ENCODE peak calls at places on chromosomes 7 and 10, in eight cellular contexts. One of them, this sample, is unnamed.

GRCh38 chr7:92987095-92987494 is 130.7 kb downstream of the SAMD9 start:
- DNase-seq in uterus: no peak
- DNase-seq in HepG2: no peak
- DNase-seq in AG04450: peak
- DNase-seq in psoas muscle: no peak
- DNase-seq in transverse colon: no peak
- DNase-seq in cardiac muscle cell: no peak
- DNase-seq in PC-3: no peak
- DNase-seq in this sample: no peak

GRCh38 chr7:10940748-10941358 is 32.8 kb upstream of the PHF14 start:
- DNase-seq in uterus: no peak
- DNase-seq in HepG2: no peak
- DNase-seq in AG04450: no peak
- DNase-seq in psoas muscle: no peak
- DNase-seq in transverse colon: peak
- DNase-seq in cardiac muscle cell: no peak
- DNase-seq in PC-3: peak
- DNase-seq in this sample: no peak

GRCh38 chr10:66239062-66239461 is 686.8 kb upstream of the LRRTM3 start:
- DNase-seq in uterus: no peak
- DNase-seq in HepG2: no peak
- DNase-seq in AG04450: no peak
- DNase-seq in psoas muscle: no peak
- DNase-seq in transverse colon: no peak
- DNase-seq in cardiac muscle cell: no peak
- DNase-seq in PC-3: no peak
- DNase-seq in this sample: no peak

GRCh38 chr10:3902054-3902808 is 117.2 kb upstream of the KLF6 start:
- DNase-seq in uterus: no peak
- DNase-seq in HepG2: peak
- DNase-seq in AG04450: no peak
- DNase-seq in psoas muscle: no peak
- DNase-seq in transverse colon: peak
- DNase-seq in cardiac muscle cell: peak
- DNase-seq in PC-3: peak
- DNase-seq in this sample: no peak

GRCh38 chr7:66352071-66352470 is 146.9 kb downstream of the TPST1 start:
- DNase-seq in uterus: no peak
- DNase-seq in HepG2: no peak
- DNase-seq in AG04450: no peak
- DNase-seq in psoas muscle: no peak
- DNase-seq in transverse colon: peak
- DNase-seq in cardiac muscle cell: no peak
- DNase-seq in PC-3: no peak
- DNase-seq in this sample: no peak

GRCh38 chr7:80002865-80003264 is 131.8 kb upstream of the GNAI1 start:
- DNase-seq in uterus: no peak
- DNase-seq in HepG2: no peak
- DNase-seq in AG04450: no peak
- DNase-seq in psoas muscle: no peak
- DNase-seq in transverse colon: no peak
- DNase-seq in cardiac muscle cell: no peak
- DNase-seq in PC-3: no peak
- DNase-seq in this sample: no peak

GRCh38 chr10:6987536-6987945 is 407.5 kb upstream of the PRKCQ start:
- DNase-seq in uterus: no peak
- DNase-seq in HepG2: no peak
- DNase-seq in AG04450: no peak
- DNase-seq in psoas muscle: no peak
- DNase-seq in transverse colon: no peak
- DNase-seq in cardiac muscle cell: peak
- DNase-seq in PC-3: no peak
- DNase-seq in this sample: no peak

GRCh38 chr7:141103847-141104429 is 30.1 kb downstream of the TMEM178B start:
- DNase-seq in uterus: no peak
- DNase-seq in HepG2: no peak
- DNase-seq in AG04450: no peak
- DNase-seq in psoas muscle: no peak
- DNase-seq in transverse colon: no peak
- DNase-seq in cardiac muscle cell: no peak
- DNase-seq in PC-3: no peak
- DNase-seq in this sample: no peak

DNA sequence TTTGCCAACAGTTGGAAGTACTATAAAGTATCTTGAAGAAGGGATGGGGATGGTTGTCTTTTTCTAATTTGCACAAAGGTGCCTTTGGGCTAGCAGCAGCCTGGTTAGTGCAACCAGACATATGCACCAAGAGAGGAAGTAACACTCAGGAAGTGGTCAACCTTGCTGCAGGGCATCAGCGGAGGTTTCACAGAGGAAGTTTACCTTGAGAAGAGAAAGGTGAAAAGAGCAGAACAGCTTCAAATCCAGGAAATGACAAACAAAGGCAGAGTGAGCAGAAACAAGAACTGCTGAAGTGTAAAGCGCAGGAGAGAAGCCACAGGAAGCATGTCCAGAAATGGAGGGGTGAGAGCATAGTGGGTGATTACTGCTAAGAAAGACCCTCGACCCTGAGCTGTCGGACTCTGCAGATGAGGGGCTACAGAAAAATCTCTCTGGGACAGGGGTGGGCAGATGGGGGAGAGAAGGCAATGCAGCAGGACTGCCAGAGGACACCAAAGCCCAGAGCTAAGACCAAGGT is 66.9 kb downstream of the STK17A start:
- DNase-seq in uterus: no peak
- DNase-seq in HepG2: no peak
- DNase-seq in AG04450: no peak
- DNase-seq in psoas muscle: no peak
- DNase-seq in transverse colon: peak
- DNase-seq in cardiac muscle cell: no peak
- DNase-seq in PC-3: peak
- DNase-seq in this sample: no peak
- H3K4me3 ChIP-seq in uterus: no peak
- H3K4me3 ChIP-seq in HepG2: no peak
- H3K4me3 ChIP-seq in AG04450: no peak
- H3K4me3 ChIP-seq in psoas muscle: no peak
- H3K4me3 ChIP-seq in transverse colon: no peak
- H3K4me3 ChIP-seq in cardiac muscle cell: no peak
- H3K4me3 ChIP-seq in PC-3: peak
- H3K4me3 ChIP-seq in this sample: no peak

DNA sequence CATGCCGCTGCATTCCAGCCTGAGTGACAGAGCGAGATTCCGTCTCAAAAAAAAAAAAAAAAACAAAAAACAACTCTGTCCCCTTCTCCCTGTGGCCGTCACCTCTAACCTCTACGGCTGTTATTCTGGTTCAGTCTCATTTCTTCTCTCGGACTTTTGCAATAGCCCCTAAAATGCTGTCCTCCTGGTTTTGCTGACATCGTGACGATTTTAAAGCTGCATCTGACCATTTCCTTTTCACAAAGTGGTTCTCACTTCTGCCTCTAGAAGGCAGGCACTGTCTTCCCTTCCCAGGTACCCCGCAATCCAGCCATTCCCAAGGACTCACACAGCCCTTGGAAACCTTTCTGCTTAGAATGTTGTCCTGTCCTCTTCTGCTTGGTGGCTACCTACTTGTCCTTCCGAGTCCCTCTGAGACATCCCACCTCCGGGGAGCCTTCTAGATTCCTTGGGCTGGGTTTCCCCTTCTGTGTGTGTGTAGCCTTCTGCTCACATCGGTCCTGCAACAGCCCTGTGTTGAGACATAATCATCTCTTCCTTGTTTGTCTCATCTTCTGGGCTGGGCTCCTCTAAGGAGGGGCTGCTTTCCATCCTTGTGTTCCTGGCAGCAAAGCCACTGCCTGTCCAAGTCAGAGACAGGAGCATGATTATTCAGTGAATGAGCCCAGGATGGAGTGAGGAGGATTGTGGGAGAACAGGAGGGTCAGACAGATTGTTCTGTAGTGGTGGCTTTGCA is 83.1 kb downstream of the GRK5 start:
- DNase-seq in uterus: no peak
- DNase-seq in HepG2: no peak
- DNase-seq in AG04450: no peak
- DNase-seq in psoas muscle: no peak
- DNase-seq in transverse colon: no peak
- DNase-seq in cardiac muscle cell: no peak
- DNase-seq in PC-3: no peak
- DNase-seq in this sample: no peak
- TF ChIP-seq CTCF in uterus: no peak
- TF ChIP-seq CTCF in HepG2: peak
- TF ChIP-seq CTCF in AG04450: peak
- TF ChIP-seq CTCF in psoas muscle: no peak
- TF ChIP-seq CTCF in transverse colon: no peak
- TF ChIP-seq CTCF in cardiac muscle cell: no peak
- TF ChIP-seq CTCF in PC-3: no peak
- TF ChIP-seq CTCF in this sample: no peak

DNA sequence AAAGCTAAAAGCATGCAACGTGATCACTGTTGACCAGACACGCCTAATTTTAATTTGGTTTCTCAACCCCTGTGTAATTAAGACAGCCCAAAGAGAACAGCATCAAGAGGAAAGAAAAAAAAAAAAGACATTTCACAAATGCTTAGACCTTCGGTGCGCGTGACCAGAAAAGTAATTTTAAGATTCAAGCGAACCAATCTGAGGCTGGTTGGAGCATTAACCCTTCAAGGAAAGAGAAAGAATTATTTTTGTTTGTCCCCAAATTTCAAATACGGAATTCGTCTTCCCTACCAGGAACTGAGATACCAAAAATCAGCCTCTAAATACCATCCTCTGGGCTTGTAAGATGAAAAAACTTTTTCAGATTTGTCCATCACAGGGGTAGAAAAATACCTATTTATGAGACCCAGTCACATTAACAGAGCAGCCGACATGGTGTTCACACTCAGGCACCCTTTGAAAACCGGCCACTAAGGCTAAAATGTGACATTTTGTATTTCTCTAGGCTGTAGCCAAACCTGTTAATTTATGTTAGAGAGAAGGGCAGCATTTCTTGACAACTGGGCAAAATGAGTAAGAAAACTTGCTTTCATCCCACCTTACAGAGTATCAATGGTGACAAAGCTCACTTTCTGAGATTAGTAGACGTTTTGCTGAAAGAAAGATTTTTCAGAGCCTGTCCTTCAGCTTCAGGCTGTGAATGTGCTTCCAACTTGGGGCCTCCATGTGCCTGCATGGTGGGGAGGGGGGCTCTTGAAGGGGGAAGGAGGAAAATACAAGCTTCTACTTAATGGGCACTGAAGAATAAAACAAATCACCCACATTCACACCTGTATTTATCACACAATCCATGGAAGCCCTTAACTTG is 179.9 kb upstream of the KLF14 start:
- DNase-seq in uterus: no peak
- DNase-seq in HepG2: no peak
- DNase-seq in AG04450: no peak
- DNase-seq in psoas muscle: no peak
- DNase-seq in transverse colon: no peak
- DNase-seq in cardiac muscle cell: no peak
- DNase-seq in PC-3: no peak
- DNase-seq in this sample: no peak
- H3K4me3 ChIP-seq in uterus: peak
- H3K4me3 ChIP-seq in HepG2: peak
- H3K4me3 ChIP-seq in AG04450: peak
- H3K4me3 ChIP-seq in psoas muscle: peak
- H3K4me3 ChIP-seq in transverse colon: no peak
- H3K4me3 ChIP-seq in cardiac muscle cell: no peak
- H3K4me3 ChIP-seq in PC-3: peak
- H3K4me3 ChIP-seq in this sample: peak

DNA sequence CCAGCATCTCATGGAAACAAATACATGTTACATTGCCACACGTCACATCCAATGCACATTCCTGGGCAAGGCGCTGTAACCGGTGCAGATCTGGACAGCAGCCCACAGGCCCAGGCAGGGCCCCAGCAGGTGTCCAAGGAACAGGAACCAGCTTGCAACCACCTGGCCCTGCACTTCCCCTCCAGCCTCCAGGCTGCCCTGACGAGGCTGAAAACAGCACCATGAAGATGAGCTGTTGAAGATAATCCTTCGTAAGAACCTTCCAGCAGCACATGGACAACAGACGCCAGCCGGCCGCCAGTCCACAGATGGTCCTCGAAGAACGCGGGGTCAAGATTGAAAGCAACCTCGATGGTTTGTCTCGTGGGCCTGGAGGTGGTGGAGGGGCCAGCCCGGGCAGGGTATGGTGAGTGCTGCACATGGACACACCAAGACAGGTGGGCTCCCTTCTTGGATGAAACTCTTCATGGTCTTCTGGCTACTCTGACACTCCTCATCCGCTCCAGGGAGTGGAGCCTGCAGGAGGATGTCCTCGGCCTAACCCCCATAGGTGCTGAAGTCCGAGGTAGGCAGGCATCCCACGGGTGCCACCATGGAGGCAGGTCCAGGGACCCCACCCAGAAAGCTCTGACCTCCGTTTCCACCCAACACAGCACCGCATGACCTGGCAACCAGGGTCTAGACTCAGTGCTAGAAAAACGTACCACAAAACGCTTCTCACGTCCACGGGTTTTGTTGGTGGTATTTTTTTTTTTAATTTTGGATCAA is 22.9 kb downstream of the PDGFA start:
- DNase-seq in uterus: no peak
- DNase-seq in HepG2: no peak
- DNase-seq in AG04450: no peak
- DNase-seq in psoas muscle: peak
- DNase-seq in transverse colon: no peak
- DNase-seq in cardiac muscle cell: no peak
- DNase-seq in PC-3: no peak
- DNase-seq in this sample: no peak
- TF ChIP-seq CTCF in uterus: no peak
- TF ChIP-seq CTCF in HepG2: no peak
- TF ChIP-seq CTCF in AG04450: no peak
- TF ChIP-seq CTCF in psoas muscle: no peak
- TF ChIP-seq CTCF in transverse colon: no peak
- TF ChIP-seq CTCF in cardiac muscle cell: no peak
- TF ChIP-seq CTCF in PC-3: no peak
- TF ChIP-seq CTCF in this sample: no peak

DNA sequence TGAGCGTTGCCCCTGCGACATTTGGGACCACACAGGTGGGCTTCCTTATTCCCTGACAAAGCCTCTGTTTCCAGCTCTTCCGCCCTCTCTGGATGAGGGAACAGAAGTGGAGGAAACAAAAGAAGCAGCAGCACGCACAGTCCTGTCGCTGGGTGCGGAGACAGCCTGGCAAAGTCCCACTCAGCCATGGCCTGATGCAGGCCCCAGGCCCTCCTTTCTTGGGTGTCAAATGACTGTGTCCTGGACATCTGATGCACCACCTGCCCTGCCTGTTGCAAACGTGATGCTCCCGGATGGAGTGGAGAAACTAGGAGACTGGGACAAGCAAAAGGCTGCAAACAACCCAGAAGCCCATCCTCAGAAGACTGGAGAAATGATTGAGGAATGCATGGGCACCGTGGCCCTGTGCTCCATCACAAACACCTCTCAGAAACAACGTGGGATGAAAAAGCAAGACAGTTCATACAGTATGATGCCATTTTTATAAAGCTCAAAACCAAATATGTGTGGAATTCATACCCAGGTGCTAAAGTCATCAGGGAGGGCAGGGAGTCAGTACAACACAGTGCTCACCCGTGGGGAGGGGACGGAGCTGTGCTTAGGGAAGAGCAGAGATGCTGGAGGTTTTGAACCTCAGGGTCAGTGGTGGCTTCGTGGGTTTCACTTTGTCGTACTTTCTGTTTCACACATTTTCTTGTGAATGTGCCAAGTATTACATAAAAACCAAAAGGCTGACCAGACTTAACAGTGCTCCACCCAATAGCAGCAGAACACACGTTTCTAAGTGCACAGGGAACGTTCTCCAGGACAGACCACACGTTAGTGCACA is 20.9 kb downstream of the ZMIZ2 start:
- DNase-seq in uterus: no peak
- DNase-seq in HepG2: no peak
- DNase-seq in AG04450: no peak
- DNase-seq in psoas muscle: no peak
- DNase-seq in transverse colon: peak
- DNase-seq in cardiac muscle cell: no peak
- DNase-seq in PC-3: no peak
- DNase-seq in this sample: no peak
- H3K4me3 ChIP-seq in uterus: no peak
- H3K4me3 ChIP-seq in HepG2: no peak
- H3K4me3 ChIP-seq in AG04450: no peak
- H3K4me3 ChIP-seq in psoas muscle: no peak
- H3K4me3 ChIP-seq in transverse colon: no peak
- H3K4me3 ChIP-seq in cardiac muscle cell: no peak
- H3K4me3 ChIP-seq in PC-3: no peak
- H3K4me3 ChIP-seq in this sample: no peak